ENCODE peak calls at places on chromosomes 5 and 9, in six cellular contexts. W is cardiac fibroblast; N is CD4-positive, alpha-beta T cell; D is fibroblast of lung; J is right lobe of liver; Z is AG04449. P is an unnamed sample.

GRCh38 chr9:99478469-99479027 is 256.5 kb downstream of the SEC61B start:
- DNase-seq in W (no peak), N (no peak), D (no peak), J (no peak), Z (no peak), P (no peak)

GRCh38 chr9:22446950-22447606 is 454 bp downstream of the DMRTA1 start:
- DNase-seq in W (peak), N (no peak), D (peak), J (peak), Z (no peak), P (peak)

GRCh38 chr5:134845335-134845851 is 375 bp upstream of the C5orf24 start:
- DNase-seq in W (peak), N (no peak), D (no peak), J (no peak), Z (no peak), P (no peak)

GRCh38 chr9:114207034-114207815 is 51.9 kb downstream of the COL27A1 start:
- DNase-seq in W (no peak), N (no peak), D (peak), J (no peak), Z (no peak), P (peak)

GRCh38 chr5:66595877-66596790 is at the start of gene MAST4:
- DNase-seq in W (peak), N (peak), D (peak), J (peak), Z (no peak), P (peak)

GRCh38 chr5:165871279-165871678 is 2365.9 kb downstream of the MAT2B start:
- DNase-seq in W (no peak), N (no peak), D (no peak), J (no peak), Z (no peak), P (no peak)

GRCh38 chr9:93098236-93098946 is 2.4 kb downstream of the CARD19 start:
- DNase-seq in W (peak), N (peak), D (peak), J (peak), Z (peak), P (peak)

GRCh38 chr9:113624721-113625120 is 161.2 kb downstream of the RGS3 start:
- DNase-seq in W (peak), N (no peak), D (no peak), J (no peak), Z (no peak), P (peak)

GRCh38 chr5:62514510-62515119 is 64.0 kb upstream of the LRRC70 start:
- DNase-seq in W (no peak), N (no peak), D (no peak), J (no peak), Z (no peak), P (no peak)

GRCh38 chr5:128341056-128341455 is 197.0 kb downstream of the FBN2 start:
- DNase-seq in W (peak), N (no peak), D (peak), J (no peak), Z (no peak), P (no peak)

GRCh38 chr9:129458663-129459549 is 162.0 kb downstream of the C9orf50 start:
- DNase-seq in W (no peak), N (peak), D (no peak), J (peak), Z (no peak), P (peak)

GRCh38 chr5:58851571-58851970 is 268.7 kb downstream of the RAB3C start:
- DNase-seq in W (no peak), N (no peak), D (no peak), J (no peak), Z (no peak), P (no peak)

GRCh38 chr5:11560915-11561697 is 343.1 kb downstream of the CTNND2 start:
- DNase-seq in W (no peak), N (no peak), D (no peak), J (no peak), Z (no peak), P (no peak)

GRCh38 chr5:43066799-43067741 is 27.0 kb upstream of the ANXA2R start:
- DNase-seq in W (peak), N (peak), D (peak), J (peak), Z (no peak), P (peak)

GRCh38 chr5:63837437-63837836 is 124.8 kb downstream of the HTR1A start:
- DNase-seq in W (no peak), N (no peak), D (no peak), J (no peak), Z (no peak), P (no peak)

GRCh38 chr9:72459308-72459707 is 62.1 kb upstream of the TMC1 start:
- DNase-seq in W (no peak), N (no peak), D (no peak), J (no peak), Z (no peak), P (no peak)

GRCh38 chr5:133977858-133978257 is 9.4 kb upstream of the C5orf15 start:
- DNase-seq in W (peak), N (no peak), D (peak), J (no peak), Z (no peak), P (no peak)

GRCh38 chr5:115842089-115842881 is 550 bp downstream of the AP3S1 start:
- DNase-seq in W (no peak), N (no peak), D (peak), J (no peak), Z (no peak), P (no peak)

GRCh38 chr5:36739751-36740221 is 133.4 kb downstream of the SLC1A3 start:
- DNase-seq in W (peak), N (peak), D (peak), J (no peak), Z (no peak), P (no peak)

GRCh38 chr5:9818340-9818845 is 188.2 kb upstream of the TAS2R1 start:
- DNase-seq in W (no peak), N (no peak), D (no peak), J (no peak), Z (no peak), P (no peak)

GRCh38 chr9:111730937-111731567 is 63.7 kb downstream of the SHOC1 start:
- DNase-seq in W (peak), N (no peak), D (peak), J (no peak), Z (no peak), P (no peak)

GRCh38 chr9:114551750-114552685 is 35.6 kb upstream of the ATP6V1G1 start:
- DNase-seq in W (peak), N (no peak), D (peak), J (no peak), Z (peak), P (no peak)

GRCh38 chr9:75390951-75391350 is 302.6 kb downstream of the OSTF1 start:
- DNase-seq in W (no peak), N (no peak), D (no peak), J (no peak), Z (no peak), P (no peak)

GRCh38 chr5:142982821-142983200 is 212.6 kb downstream of the ARHGAP26 start:
- DNase-seq in W (no peak), N (no peak), D (no peak), J (no peak), Z (no peak), P (no peak)

GRCh38 chr9:752201-752600 is 89.3 kb upstream of the DMRT1 start:
- DNase-seq in W (peak), N (no peak), D (peak), J (no peak), Z (peak), P (no peak)

GRCh38 chr5:102975457-102976182 is 144.3 kb downstream of the GIN1 start:
- DNase-seq in W (peak), N (no peak), D (peak), J (no peak), Z (peak), P (no peak)

GRCh38 chr5:167945542-167946384 is 345.7 kb upstream of the WWC1 start:
- DNase-seq in W (peak), N (no peak), D (peak), J (no peak), Z (peak), P (no peak)

GRCh38 chr5:138745268-138745667 is 8.0 kb upstream of the CTNNA1 start:
- DNase-seq in W (no peak), N (no peak), D (no peak), J (no peak), Z (no peak), P (peak)

GRCh38 chr5:140238756-140239155 is 63.8 kb downstream of the CYSTM1 start:
- DNase-seq in W (no peak), N (no peak), D (no peak), J (no peak), Z (no peak), P (no peak)

GRCh38 chr5:44189255-44189654 is 200.0 kb downstream of the FGF10 start:
- DNase-seq in W (no peak), N (no peak), D (no peak), J (no peak), Z (no peak), P (no peak)

GRCh38 chr9:14391620-14392019 is 77.7 kb upstream of the NFIB start:
- DNase-seq in W (no peak), N (no peak), D (no peak), J (no peak), Z (no peak), P (no peak)

GRCh38 chr9:124323904-124324303 is 66.2 kb downstream of the NEK6 start:
- DNase-seq in W (no peak), N (no peak), D (no peak), J (no peak), Z (no peak), P (no peak)

GRCh38 chr5:72619677-72620076 is 112.5 kb upstream of the ZNF366 start:
- DNase-seq in W (no peak), N (no peak), D (no peak), J (no peak), Z (no peak), P (no peak)

GRCh38 chr5:5481206-5481605 is 58.7 kb downstream of the ICE1 start:
- DNase-seq in W (no peak), N (no peak), D (no peak), J (no peak), Z (no peak), P (no peak)

GRCh38 chr9:111502506-111502905 is 18.3 kb upstream of the ECPAS start:
- DNase-seq in W (no peak), N (no peak), D (no peak), J (no peak), Z (no peak), P (no peak)

GRCh38 chr5:40043916-40044315 is 619.1 kb upstream of the DAB2 start:
- DNase-seq in W (no peak), N (no peak), D (peak), J (no peak), Z (no peak), P (no peak)

GRCh38 chr9:124427281-124427680 is 12.0 kb upstream of the PSMB7 start:
- DNase-seq in W (no peak), N (no peak), D (no peak), J (no peak), Z (no peak), P (no peak)

GRCh38 chr5:56900858-56901578 is 8.4 kb upstream of the SETD9 start:
- DNase-seq in W (peak), N (no peak), D (peak), J (no peak), Z (no peak), P (no peak)

GRCh38 chr9:127979333-127980055 is 1.3 kb downstream of the EEIG1 start:
- DNase-seq in W (peak), N (no peak), D (peak), J (no peak), Z (no peak), P (peak)

DNA sequence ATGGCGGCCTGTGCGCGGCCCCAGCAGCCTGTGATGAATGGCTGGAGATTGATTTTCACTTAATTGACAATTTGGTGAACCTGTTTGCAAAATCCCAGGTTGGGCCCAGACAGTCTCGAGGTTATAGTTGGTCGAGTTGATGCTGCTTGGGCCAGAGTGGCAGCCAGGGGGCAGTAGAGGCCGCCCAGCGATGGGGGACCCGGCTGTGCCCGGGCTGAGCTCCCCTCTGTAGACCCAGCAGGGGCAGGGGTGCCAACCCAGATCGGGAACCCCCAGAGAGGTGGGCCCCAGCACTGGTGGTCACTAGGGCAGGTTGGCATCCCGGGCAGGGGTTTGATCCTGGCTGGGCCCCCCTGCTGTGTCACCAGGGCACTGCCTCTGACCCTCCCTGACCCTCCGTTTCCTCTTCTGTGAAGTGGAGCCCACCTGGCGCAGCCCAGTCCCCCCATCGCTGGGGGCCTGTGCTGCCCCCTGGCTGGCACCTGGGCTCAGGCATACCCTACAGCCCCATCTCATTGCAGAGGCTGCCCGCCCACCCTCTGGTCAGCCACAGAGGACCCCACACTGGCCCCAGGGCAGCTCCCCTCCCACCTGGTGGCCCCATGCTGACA is 34.5 kb downstream of the LHX3 start:
- DNase-seq in W (peak), N (peak), D (peak), J (peak), Z (no peak), P (peak)
- TF ChIP-seq CTCF in W (peak), N (peak), D (peak), J (peak), Z (peak), P (peak)

GRCh38 chr9:91179237-91180138 is 182.2 kb downstream of the AUH start:
- DNase-seq in W (peak), N (no peak), D (peak), J (no peak), Z (peak), P (no peak)
- TF ChIP-seq CTCF in W (no peak), N (no peak), D (no peak), J (no peak), Z (no peak), P (no peak)

GRCh38 chr9:137275937-137276756 is 1.4 kb upstream of the TOR4A start:
- DNase-seq in W (no peak), N (no peak), D (no peak), J (peak), Z (no peak), P (peak)
- TF ChIP-seq CTCF in W (no peak), N (no peak), D (no peak), J (no peak), Z (no peak), P (no peak)

GRCh38 chr9:70470050-70471015 is 55.9 kb upstream of the KLF9 start:
- DNase-seq in W (peak), N (no peak), D (no peak), J (peak), Z (no peak), P (no peak)
- TF ChIP-seq CTCF in W (no peak), N (no peak), D (no peak), J (no peak), Z (no peak), P (no peak)

GRCh38 chr9:37752646-37753488 is 738 bp upstream of the TRMT10B start:
- DNase-seq in W (no peak), N (no peak), D (no peak), J (no peak), Z (no peak), P (no peak)
- TF ChIP-seq CTCF in W (no peak), N (no peak), D (no peak), J (no peak), Z (no peak), P (no peak)

DNA sequence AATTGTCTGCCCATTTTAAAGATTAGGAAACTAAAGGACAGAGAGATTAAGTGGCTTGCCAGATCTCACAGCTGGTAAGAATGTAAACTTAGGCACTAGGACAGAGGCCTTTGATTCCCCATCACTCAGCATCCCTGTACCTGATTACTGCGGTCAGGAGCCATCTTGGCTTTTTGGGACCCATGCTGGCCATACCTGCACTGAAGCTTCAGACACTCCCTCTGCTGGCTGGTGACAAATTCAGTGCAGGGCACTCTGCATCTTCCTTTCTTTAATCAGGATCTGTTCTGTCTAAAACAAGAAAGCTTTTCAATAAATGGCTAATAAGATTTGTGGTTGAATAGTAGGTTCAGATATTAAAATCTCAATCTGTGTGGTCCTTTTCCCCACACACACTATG is 215.5 kb upstream of the RORB start:
- DNase-seq in W (no peak), N (no peak), D (no peak), J (no peak), Z (no peak), P (no peak)
- TF ChIP-seq CTCF in W (no peak), N (no peak), D (no peak), J (peak), Z (no peak), P (no peak)

P was measured in spleen.